ENCODE peak calls at places on chromosomes 11 and 22, in four cellular contexts. Y, J, O and A are unnamed samples.

GRCh38 chr11:128506999-128507591 is 80.3 kb downstream of the ETS1 start:
- DNase-seq in Y (no peak), J (peak), O (no peak), A (no peak)

GRCh38 chr11:78833237-78833636 is 258.6 kb upstream of the NARS2 start:
- DNase-seq in Y (no peak), J (no peak), O (no peak), A (no peak)

GRCh38 chr22:49562685-49563249 is 264.9 kb downstream of the BRD1 start:
- DNase-seq in Y (no peak), J (no peak), O (no peak), A (no peak)

GRCh38 chr11:87144266-87144665 is 106.5 kb downstream of the TMEM135 start:
- DNase-seq in Y (no peak), J (no peak), O (no peak), A (no peak)

GRCh38 chr11:96758957-96759356 is 369.1 kb downstream of the JRKL start:
- DNase-seq in Y (no peak), J (no peak), O (no peak), A (no peak)

GRCh38 chr11:76515494-76515893 is 70.7 kb downstream of the EMSY start:
- DNase-seq in Y (no peak), J (no peak), O (no peak), A (no peak)

GRCh38 chr22:48907591-48907990 is 920.1 kb downstream of the BRD1 start:
- DNase-seq in Y (no peak), J (no peak), O (no peak), A (no peak)

GRCh38 chr11:35180311-35181233 is 41.6 kb downstream of the CD44 start:
- DNase-seq in Y (no peak), J (no peak), O (no peak), A (no peak)

GRCh38 chr11:134949121-134949591 is 537.1 kb upstream of the B3GAT1 start:
- DNase-seq in Y (peak), J (no peak), O (no peak), A (no peak)

GRCh38 chr11:35994421-35994820 is 50.6 kb downstream of the LDLRAD3 start:
- DNase-seq in Y (no peak), J (no peak), O (no peak), A (no peak)

GRCh38 chr11:12862761-12863469 is 146.2 kb upstream of the RASSF10 start:
- DNase-seq in Y (no peak), J (no peak), O (no peak), A (peak)

GRCh38 chr22:45218974-45219373 is 21.7 kb downstream of the KIAA0930 start:
- DNase-seq in Y (no peak), J (no peak), O (peak), A (no peak)

GRCh38 chr22:18068381-18068988 is 9.3 kb upstream of the PEX26 start:
- DNase-seq in Y (peak), J (no peak), O (no peak), A (no peak)

GRCh38 chr11:122754553-122755322 is 83.6 kb upstream of the CRTAM start:
- DNase-seq in Y (peak), J (no peak), O (no peak), A (peak)

GRCh38 chr11:75208444-75208843 is 32.1 kb upstream of the TPBGL start:
- DNase-seq in Y (no peak), J (no peak), O (no peak), A (peak)

GRCh38 chr11:75214843-75215242 is 25.7 kb upstream of the TPBGL start:
- DNase-seq in Y (no peak), J (no peak), O (no peak), A (no peak)

GRCh38 chr11:75214411-75214821 is 26.2 kb upstream of the TPBGL start:
- DNase-seq in Y (peak), J (peak), O (peak), A (peak)

GRCh38 chr11:75212463-75212862 is 28.1 kb upstream of the TPBGL start:
- DNase-seq in Y (no peak), J (no peak), O (no peak), A (no peak)
- TF ChIP-seq CHD4 in Y (no peak), J (no peak), O (no peak), A (no peak)

GRCh38 chr11:131370901-131371790 is 731 bp downstream of the NTM start:
- DNase-seq in Y (no peak), J (no peak), O (no peak), A (no peak)
- TF ChIP-seq CHD4 in Y (no peak), J (no peak), O (no peak), A (no peak)

GRCh38 chr22:38125731-38126344 is 15.4 kb upstream of the BAIAP2L2 start:
- DNase-seq in Y (no peak), J (no peak), O (no peak), A (no peak)
- TF ChIP-seq CHD4 in Y (no peak), J (no peak), O (no peak), A (no peak)

DNA sequence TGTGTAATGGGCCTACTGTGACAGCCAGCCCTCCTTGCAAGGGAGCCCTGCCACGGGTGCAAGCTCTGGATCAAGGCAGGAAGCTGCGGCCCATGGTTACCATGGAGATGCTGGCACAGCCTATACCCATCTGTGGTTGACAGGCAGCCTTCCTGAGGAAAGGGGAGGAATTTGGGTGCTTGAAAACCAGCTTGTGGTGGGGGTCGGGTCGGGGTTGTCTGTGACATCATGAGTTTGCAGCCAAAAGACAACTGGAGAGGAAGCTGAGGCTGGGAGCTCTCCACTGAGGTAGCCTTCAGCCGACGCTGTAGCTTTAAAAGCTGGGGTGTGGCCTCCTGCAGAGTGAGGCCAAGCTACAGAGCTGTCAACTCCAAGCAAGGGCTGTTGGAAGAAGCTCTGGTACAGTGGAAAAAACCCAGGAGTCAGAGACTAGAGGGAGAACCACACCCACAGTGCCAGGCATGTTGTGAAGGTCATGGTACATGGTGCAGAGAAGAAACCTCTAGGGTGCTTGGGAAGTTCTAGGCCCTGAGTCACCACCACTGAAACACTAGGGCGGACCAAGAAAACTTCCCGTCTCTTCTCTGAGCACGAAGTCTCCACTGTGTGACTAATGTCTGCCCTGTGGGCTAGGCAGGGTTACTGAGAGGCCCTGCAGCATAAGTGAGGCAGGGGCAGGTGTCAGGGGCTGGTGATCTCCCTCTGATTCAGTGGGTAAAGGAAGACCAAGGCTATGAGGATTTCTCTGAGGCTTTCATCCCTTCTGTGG is 10.8 kb upstream of the LDHA start:
- DNase-seq in Y (peak), J (peak), O (peak), A (peak)
- TF ChIP-seq CHD4 in Y (no peak), J (no peak), O (no peak), A (no peak)

GRCh38 chr22:47351836-47352579 is 589.6 kb downstream of the TBC1D22A start:
- DNase-seq in Y (no peak), J (no peak), O (no peak), A (no peak)
- TF ChIP-seq CHD4 in Y (no peak), J (no peak), O (no peak), A (no peak)

GRCh38 chr22:24432059-24432853 is 4.9 kb downstream of the ADORA2A start:
- DNase-seq in Y (no peak), J (no peak), O (no peak), A (peak)

GRCh38 chr22:24433868-24434471 is 6.6 kb downstream of the ADORA2A start:
- DNase-seq in Y (no peak), J (no peak), O (peak), A (no peak)

GRCh38 chr22:24434472-24435322 is 7.3 kb downstream of the ADORA2A start:
- DNase-seq in Y (no peak), J (no peak), O (peak), A (no peak)

GRCh38 chr22:24431309-24432034 is 4.1 kb downstream of the ADORA2A start:
- DNase-seq in Y (no peak), J (no peak), O (no peak), A (no peak)

DNA sequence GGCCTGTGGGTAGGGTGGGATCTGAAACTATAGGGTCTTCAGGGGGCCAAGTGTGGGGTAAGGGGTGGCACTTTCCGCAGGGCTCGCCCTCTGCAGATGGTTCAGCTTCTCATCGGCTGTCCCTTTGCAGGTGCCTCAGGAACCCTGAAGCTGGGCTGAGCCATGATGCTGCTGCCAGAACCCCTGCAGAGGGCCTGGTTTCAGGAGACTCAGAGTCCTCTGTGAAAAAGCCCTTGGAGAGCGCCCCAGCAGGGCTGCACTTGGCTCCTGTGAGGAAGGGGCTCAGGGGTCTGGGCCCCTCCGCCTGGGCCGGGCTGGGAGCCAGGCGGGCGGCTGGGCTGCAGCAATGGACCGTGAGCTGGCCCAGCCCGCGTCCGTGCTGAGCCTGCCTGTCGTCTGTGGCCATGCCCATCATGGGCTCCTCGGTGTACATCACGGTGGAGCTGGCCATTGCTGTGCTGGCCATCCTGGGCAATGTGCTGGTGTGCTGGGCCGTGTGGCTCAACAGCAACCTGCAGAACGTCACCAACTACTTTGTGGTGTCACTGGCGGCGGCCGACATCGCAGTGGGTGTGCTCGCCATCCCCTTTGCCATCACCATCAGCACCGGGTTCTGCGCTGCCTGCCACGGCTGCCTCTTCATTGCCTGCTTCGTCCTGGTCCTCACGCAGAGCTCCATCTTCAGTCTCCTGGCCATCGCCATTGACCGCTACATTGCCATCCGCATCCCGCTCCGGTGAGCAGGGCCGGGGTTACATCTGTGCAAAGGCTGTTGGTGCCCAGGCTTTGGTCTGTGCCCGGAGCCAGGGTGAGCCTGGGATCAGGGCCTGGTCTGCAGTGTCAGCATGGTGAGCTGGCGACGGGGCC is 5.8 kb downstream of the ADORA2A start:
- DNase-seq in Y (no peak), J (no peak), O (no peak), A (no peak)
- TF ChIP-seq CHD4 in Y (no peak), J (no peak), O (no peak), A (no peak)